ENCODE peak calls at places on chromosomes 3 and 15, in six cellular contexts. One of them, this sample, is unnamed.

GRCh38 chr15:76336254-76337046 is at the start of gene ISL2:
- DNase-seq in DND-41: no peak
- DNase-seq in caudate nucleus: no peak
- DNase-seq in right cardiac atrium: peak
- DNase-seq in tibial artery: no peak
- DNase-seq in breast epithelium: no peak
- DNase-seq in this sample: no peak

GRCh38 chr3:49703443-49703927 is 14.1 kb downstream of the RNF123 start:
- DNase-seq in DND-41: peak
- DNase-seq in caudate nucleus: peak
- DNase-seq in right cardiac atrium: no peak
- DNase-seq in tibial artery: no peak
- DNase-seq in breast epithelium: peak
- DNase-seq in this sample: peak

GRCh38 chr3:127746400-127747057 is 73.8 kb downstream of the ABTB1 start:
- DNase-seq in DND-41: no peak
- DNase-seq in caudate nucleus: no peak
- DNase-seq in right cardiac atrium: peak
- DNase-seq in tibial artery: no peak
- DNase-seq in breast epithelium: no peak
- DNase-seq in this sample: no peak

GRCh38 chr3:113746955-113747718 is at the start of gene ATP6V1A:
- DNase-seq in DND-41: peak
- DNase-seq in caudate nucleus: peak
- DNase-seq in right cardiac atrium: peak
- DNase-seq in tibial artery: peak
- DNase-seq in breast epithelium: peak
- DNase-seq in this sample: peak

GRCh38 chr15:66409565-66410108 is 22.9 kb downstream of the MAP2K1 start:
- DNase-seq in DND-41: peak
- DNase-seq in caudate nucleus: no peak
- DNase-seq in right cardiac atrium: no peak
- DNase-seq in tibial artery: no peak
- DNase-seq in breast epithelium: no peak
- DNase-seq in this sample: no peak

GRCh38 chr3:141266797-141267555 is 35.4 kb downstream of the PXYLP1 start:
- DNase-seq in DND-41: peak
- DNase-seq in caudate nucleus: no peak
- DNase-seq in right cardiac atrium: no peak
- DNase-seq in tibial artery: peak
- DNase-seq in breast epithelium: no peak
- DNase-seq in this sample: no peak

GRCh38 chr15:33988384-33988783 is 20.1 kb downstream of the CHRM5 start:
- DNase-seq in DND-41: no peak
- DNase-seq in caudate nucleus: no peak
- DNase-seq in right cardiac atrium: no peak
- DNase-seq in tibial artery: no peak
- DNase-seq in breast epithelium: no peak
- DNase-seq in this sample: no peak

GRCh38 chr15:38685686-38686339 is 121.2 kb upstream of the RASGRP1 start:
- DNase-seq in DND-41: peak
- DNase-seq in caudate nucleus: no peak
- DNase-seq in right cardiac atrium: no peak
- DNase-seq in tibial artery: no peak
- DNase-seq in breast epithelium: no peak
- DNase-seq in this sample: no peak

GRCh38 chr3:2303567-2303966 is 204.9 kb downstream of the CNTN4 start:
- DNase-seq in DND-41: peak
- DNase-seq in caudate nucleus: no peak
- DNase-seq in right cardiac atrium: no peak
- DNase-seq in tibial artery: no peak
- DNase-seq in breast epithelium: no peak
- DNase-seq in this sample: peak

GRCh38 chr3:160564205-160564922 is 1.0 kb downstream of the KPNA4 start:
- DNase-seq in DND-41: peak
- DNase-seq in caudate nucleus: peak
- DNase-seq in right cardiac atrium: no peak
- DNase-seq in tibial artery: peak
- DNase-seq in breast epithelium: no peak
- DNase-seq in this sample: peak

GRCh38 chr3:101091489-101091888 is 98.3 kb upstream of the ABI3BP start:
- DNase-seq in DND-41: no peak
- DNase-seq in caudate nucleus: no peak
- DNase-seq in right cardiac atrium: no peak
- DNase-seq in tibial artery: no peak
- DNase-seq in breast epithelium: no peak
- DNase-seq in this sample: no peak

GRCh38 chr3:192571197-192571791 is 156.0 kb downstream of the FGF12 start:
- DNase-seq in DND-41: no peak
- DNase-seq in caudate nucleus: peak
- DNase-seq in right cardiac atrium: peak
- DNase-seq in tibial artery: peak
- DNase-seq in breast epithelium: peak
- DNase-seq in this sample: peak

DNA sequence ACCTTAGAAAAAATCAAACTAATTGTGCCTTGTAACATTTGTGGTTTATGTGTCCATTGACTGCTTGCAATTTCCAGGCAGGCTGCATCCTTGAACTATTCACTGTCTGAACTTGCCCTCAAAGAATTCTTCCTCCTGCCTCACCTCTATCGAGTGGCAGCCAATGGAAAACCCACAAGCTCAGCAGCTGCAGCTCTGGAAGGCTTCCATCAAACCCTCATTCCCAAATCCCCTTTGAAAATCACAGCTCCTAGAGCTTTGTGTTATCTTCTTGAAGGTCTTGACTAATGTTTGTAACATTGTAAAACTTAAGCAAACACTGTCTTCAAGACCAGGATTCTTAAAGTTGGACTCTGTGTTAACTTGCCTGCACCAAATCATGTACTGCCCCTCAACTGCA is 81.1 kb downstream of the FILIP1L start:
- DNase-seq in DND-41: no peak
- DNase-seq in caudate nucleus: no peak
- DNase-seq in right cardiac atrium: no peak
- DNase-seq in tibial artery: no peak
- DNase-seq in breast epithelium: no peak
- DNase-seq in this sample: no peak
- H3K27ac ChIP-seq in DND-41: no peak
- H3K27ac ChIP-seq in caudate nucleus: no peak
- H3K27ac ChIP-seq in right cardiac atrium: no peak
- H3K27ac ChIP-seq in tibial artery: no peak
- H3K27ac ChIP-seq in breast epithelium: no peak
- H3K27ac ChIP-seq in this sample: no peak

GRCh38 chr3:134148534-134148933 is 102.1 kb downstream of the RYK start:
- DNase-seq in DND-41: no peak
- DNase-seq in caudate nucleus: no peak
- DNase-seq in right cardiac atrium: no peak
- DNase-seq in tibial artery: no peak
- DNase-seq in breast epithelium: no peak
- DNase-seq in this sample: no peak
- H3K27ac ChIP-seq in DND-41: no peak
- H3K27ac ChIP-seq in caudate nucleus: no peak
- H3K27ac ChIP-seq in right cardiac atrium: no peak
- H3K27ac ChIP-seq in tibial artery: no peak
- H3K27ac ChIP-seq in breast epithelium: no peak
- H3K27ac ChIP-seq in this sample: no peak

DNA sequence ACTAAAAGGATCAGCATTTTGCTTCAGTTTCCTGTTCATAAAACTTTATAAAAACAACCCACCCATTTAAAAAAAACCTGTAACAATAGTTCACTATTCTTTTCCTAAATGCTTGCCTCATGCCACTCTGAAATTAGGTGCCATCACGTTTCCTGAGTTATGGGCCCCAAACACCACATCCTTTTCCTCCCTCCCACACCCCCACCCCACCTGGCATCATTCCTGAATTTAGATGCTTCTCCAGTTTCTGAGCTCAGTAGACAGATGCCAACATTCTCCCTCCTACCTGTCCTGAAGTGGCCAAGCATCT is 11.9 kb upstream of the ARHGEF3 start:
- DNase-seq in DND-41: peak
- DNase-seq in caudate nucleus: no peak
- DNase-seq in right cardiac atrium: no peak
- DNase-seq in tibial artery: no peak
- DNase-seq in breast epithelium: no peak
- DNase-seq in this sample: no peak
- H3K27ac ChIP-seq in DND-41: peak
- H3K27ac ChIP-seq in caudate nucleus: peak
- H3K27ac ChIP-seq in right cardiac atrium: no peak
- H3K27ac ChIP-seq in tibial artery: no peak
- H3K27ac ChIP-seq in breast epithelium: peak
- H3K27ac ChIP-seq in this sample: no peak

DNA sequence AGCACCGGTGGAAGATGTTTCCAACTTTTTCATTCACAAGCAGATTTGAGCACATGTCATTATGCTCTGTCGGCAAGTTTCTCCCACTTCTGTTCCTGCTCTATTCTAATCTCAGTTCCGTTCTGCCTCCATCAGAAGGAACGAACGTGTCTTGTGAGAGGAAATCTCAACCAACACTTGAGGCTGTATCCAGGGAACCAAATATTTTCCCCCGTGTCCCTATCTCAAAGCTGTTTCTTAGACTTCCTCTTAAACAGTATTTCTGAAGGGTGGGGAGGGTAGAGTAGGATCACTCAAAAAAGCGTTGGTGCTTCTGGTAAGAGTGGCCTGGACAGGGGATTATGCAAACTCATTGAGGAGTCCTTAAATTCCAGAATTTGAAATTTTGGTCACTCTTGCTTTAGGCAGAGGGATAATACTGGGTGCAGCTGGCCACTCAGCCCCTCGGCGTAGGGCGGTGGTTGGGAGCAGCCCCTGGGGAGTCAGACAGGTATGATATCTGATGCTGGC is 54.9 kb downstream of the FRMD4B start:
- DNase-seq in DND-41: no peak
- DNase-seq in caudate nucleus: no peak
- DNase-seq in right cardiac atrium: no peak
- DNase-seq in tibial artery: no peak
- DNase-seq in breast epithelium: no peak
- DNase-seq in this sample: peak
- H3K27ac ChIP-seq in DND-41: peak
- H3K27ac ChIP-seq in caudate nucleus: no peak
- H3K27ac ChIP-seq in right cardiac atrium: peak
- H3K27ac ChIP-seq in tibial artery: peak
- H3K27ac ChIP-seq in breast epithelium: no peak
- H3K27ac ChIP-seq in this sample: peak

GRCh38 chr3:133237380-133237779 is 162.5 kb upstream of the BFSP2 start:
- DNase-seq in DND-41: no peak
- DNase-seq in caudate nucleus: no peak
- DNase-seq in right cardiac atrium: no peak
- DNase-seq in tibial artery: no peak
- DNase-seq in breast epithelium: no peak
- DNase-seq in this sample: no peak

DNA sequence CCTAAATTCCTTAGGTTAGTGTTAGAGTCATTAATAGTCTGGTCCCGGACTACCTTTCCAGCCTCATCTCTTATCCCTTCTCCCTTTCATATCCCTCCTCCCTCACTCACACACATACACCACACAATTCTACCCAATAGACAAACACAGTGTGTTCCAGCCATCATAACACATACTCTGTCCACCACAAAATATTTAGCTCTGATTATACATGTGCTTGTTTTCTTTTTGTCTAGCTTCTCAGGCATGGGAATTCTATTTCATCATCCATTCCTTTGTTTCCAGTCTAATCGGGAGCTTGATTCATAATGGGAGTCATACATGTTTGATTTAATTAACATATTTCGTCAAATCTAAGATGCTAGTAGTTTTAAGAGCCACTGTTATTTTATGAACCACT is 161.8 kb upstream of the BFSP2 start:
- DNase-seq in DND-41: no peak
- DNase-seq in caudate nucleus: no peak
- DNase-seq in right cardiac atrium: no peak
- DNase-seq in tibial artery: no peak
- DNase-seq in breast epithelium: no peak
- DNase-seq in this sample: no peak
- H3K27ac ChIP-seq in DND-41: no peak
- H3K27ac ChIP-seq in caudate nucleus: no peak
- H3K27ac ChIP-seq in right cardiac atrium: no peak
- H3K27ac ChIP-seq in tibial artery: no peak
- H3K27ac ChIP-seq in breast epithelium: no peak
- H3K27ac ChIP-seq in this sample: no peak